ENCODE peak calls at places on chromosomes 3 and 15, in five cellular contexts. U is C1 segment of cervical spinal cord; V is posterior vena cava; W is H54; R is central memory CD8-positive, alpha-beta T cell. P is an unnamed sample.

GRCh38 chr3:107524214-107525100 is 1.7 kb downstream of the BBX start:
- DNase-seq in R (peak), W (peak), U (peak), V (peak), P (peak)

GRCh38 chr3:123652346-123652984 is 67.6 kb upstream of the HACD2 start:
- DNase-seq in R (no peak), V (peak), W (peak), U (no peak), P (peak)

GRCh38 chr3:127329647-127330285 is 41.9 kb upstream of the PRR20G start:
- DNase-seq in U (no peak), R (no peak), V (no peak), W (no peak), P (no peak)

GRCh38 chr15:80550910-80551265 is 144.2 kb upstream of the ABHD17C start:
- DNase-seq in W (no peak), U (no peak), V (no peak), R (no peak), P (no peak)

GRCh38 chr15:30033763-30034162 is 49.0 kb upstream of the GOLGA8J start:
- DNase-seq in U (no peak), W (no peak), V (no peak), R (no peak), P (no peak)

GRCh38 chr15:66588537-66588936 is 22.7 kb upstream of the LCTL start:
- DNase-seq in W (no peak), U (no peak), V (no peak), R (no peak), P (no peak)

GRCh38 chr3:37221407-37221806 is 47.0 kb upstream of the LRRFIP2 start:
- DNase-seq in U (no peak), V (no peak), W (peak), R (no peak), P (peak)

GRCh38 chr15:61087601-61088000 is 141.5 kb downstream of the RORA start:
- DNase-seq in V (no peak), U (no peak), R (no peak), W (no peak), P (no peak)

GRCh38 chr3:161322781-161323568 is 48.3 kb downstream of the SPTSSB start:
- DNase-seq in U (no peak), V (no peak), R (no peak), W (no peak), P (no peak)

GRCh38 chr3:123137001-123137400 is 64.7 kb upstream of the SEC22A start:
- DNase-seq in U (no peak), R (no peak), V (no peak), W (no peak), P (no peak)

GRCh38 chr3:55687526-55687925 is 200.4 kb upstream of the WNT5A start:
- DNase-seq in R (no peak), U (no peak), W (no peak), V (no peak), P (no peak)

GRCh38 chr15:33032053-33032452 is 162.5 kb downstream of the FMN1 start:
- DNase-seq in W (no peak), U (no peak), R (no peak), V (no peak), P (no peak)

GRCh38 chr15:97745481-97746071 is 214.9 kb upstream of the ARRDC4 start:
- DNase-seq in R (no peak), W (no peak), V (no peak), U (no peak), P (peak)

GRCh38 chr3:13040381-13041074 is 32.7 kb downstream of the IQSEC1 start:
- DNase-seq in W (no peak), U (no peak), V (no peak), R (peak), P (no peak)

GRCh38 chr15:40471105-40471777 is 457 bp downstream of the CHST14 start:
- DNase-seq in R (no peak), W (no peak), V (no peak), U (no peak), P (peak)

GRCh38 chr15:55707523-55707922 is 35.4 kb downstream of the PRTG start:
- DNase-seq in U (no peak), W (no peak), V (no peak), R (no peak), P (no peak)

GRCh38 chr3:16978234-16978920 is 93.6 kb downstream of the PLCL2 start:
- DNase-seq in U (no peak), V (no peak), R (no peak), W (no peak), P (no peak)

GRCh38 chr3:18870642-18871041 is 277.7 kb upstream of the KCNH8 start:
- DNase-seq in U (no peak), W (no peak), V (no peak), R (no peak), P (no peak)

P was measured in H4.